ENCODE peak calls at places on chromosomes 7 and 10, in seven cellular contexts. H, I, B, N, Y, O and K are unnamed samples. For H3K4me1, the result is how much of the 10 kb centered on the place peaks cover.

GRCh38 chr7:120201290-120201689 is 71.7 kb upstream of the KCND2 start:
- DNase-seq in H (no peak), I (no peak), B (no peak), N (no peak), Y (no peak), O (no peak), K (no peak)

GRCh38 chr7:140209866-140210609 is 33.3 kb upstream of the KDM7A start:
- DNase-seq in H (peak), I (no peak), B (peak), N (no peak), Y (no peak), O (no peak), K (peak)

GRCh38 chr10:113454341-113455061 is 98.4 kb upstream of the HABP2 start:
- DNase-seq in H (peak), I (peak), B (peak), N (peak), Y (peak), O (peak), K (peak)

GRCh38 chr10:6120691-6121090 is 31.9 kb downstream of the RBM17 start:
- DNase-seq in H (no peak), I (no peak), B (no peak), N (no peak), Y (no peak), O (no peak), K (no peak)

GRCh38 chr10:9301148-9301547 is 1246.7 kb downstream of the GATA3 start:
- DNase-seq in H (no peak), I (no peak), B (no peak), N (peak), Y (no peak), O (no peak), K (no peak)

GRCh38 chr7:137940656-137941518 is 61.0 kb downstream of the CREB3L2 start:
- DNase-seq in H (peak), I (no peak), B (peak), N (no peak), Y (peak), O (no peak), K (no peak)

GRCh38 chr10:70617798-70618568 is 15.4 kb upstream of the PRF1 start:
- DNase-seq in H (no peak), I (no peak), B (no peak), N (no peak), Y (no peak), O (no peak), K (no peak)

GRCh38 chr10:13890617-13891541 is 304.1 kb downstream of the PRPF18 start:
- DNase-seq in H (no peak), I (no peak), B (no peak), N (peak), Y (no peak), O (no peak), K (no peak)

GRCh38 chr7:105027176-105027853 is 13.3 kb downstream of the KMT2E start:
- DNase-seq in H (no peak), I (no peak), B (no peak), N (peak), Y (no peak), O (no peak), K (no peak)

GRCh38 chr7:128162666-128163065 is 78.4 kb upstream of the LEP start:
- DNase-seq in H (no peak), I (no peak), B (no peak), N (no peak), Y (no peak), O (no peak), K (no peak)

GRCh38 chr10:103396789-103397087 is 312 bp downstream of the PDCD11 start:
- DNase-seq in H (no peak), I (no peak), B (no peak), N (no peak), Y (no peak), O (no peak), K (no peak)

GRCh38 chr10:103395754-103396066 is 565 bp downstream of the ATP5MK start:
- DNase-seq in H (peak), I (no peak), B (no peak), N (peak), Y (no peak), O (no peak), K (no peak)

GRCh38 chr10:103394180-103394579 is 2.1 kb downstream of the ATP5MK start:
- DNase-seq in H (no peak), I (no peak), B (no peak), N (no peak), Y (no peak), O (no peak), K (peak)

GRCh38 chr10:103397191-103397825 is 882 bp downstream of the PDCD11 start:
- DNase-seq in H (no peak), I (no peak), B (no peak), N (no peak), Y (no peak), O (no peak), K (no peak)

GRCh38 chr10:103396067-103396788 is at the start of the genes ATP5MK and PDCD11:
- DNase-seq in H (peak), I (peak), B (peak), N (peak), Y (peak), O (peak), K (peak)
- TF ChIP-seq POLR2A in H (peak), I (peak), B (no peak), N (peak), Y (peak), O (peak), K (peak)

GRCh38 chr10:35369049-35369760 is 32.9 kb downstream of the CCNY start:
- DNase-seq in H (no peak), I (no peak), B (no peak), N (peak), Y (no peak), O (no peak), K (no peak)

GRCh38 chr10:35375091-35375765 is 38.9 kb downstream of the CCNY start:
- DNase-seq in H (no peak), I (peak), B (no peak), N (no peak), Y (no peak), O (no peak), K (no peak)

GRCh38 chr10:35368485-35369048 is 32.3 kb downstream of the CCNY start:
- DNase-seq in H (no peak), I (no peak), B (no peak), N (no peak), Y (no peak), O (no peak), K (peak)

GRCh38 chr10:35372329-35372728 is 36.0 kb downstream of the CCNY start:
- DNase-seq in H (no peak), I (no peak), B (no peak), N (peak), Y (no peak), O (no peak), K (no peak)

GRCh38 chr10:35371731-35372130 is 35.4 kb downstream of the CCNY start:
- DNase-seq in H (no peak), I (peak), B (no peak), N (no peak), Y (no peak), O (no peak), K (no peak)
- H3K4me1 ChIP-seq in H (under half), I (under half), B (half or more), N (half or more), Y (under half), O (under half), K (half or more)

DNA sequence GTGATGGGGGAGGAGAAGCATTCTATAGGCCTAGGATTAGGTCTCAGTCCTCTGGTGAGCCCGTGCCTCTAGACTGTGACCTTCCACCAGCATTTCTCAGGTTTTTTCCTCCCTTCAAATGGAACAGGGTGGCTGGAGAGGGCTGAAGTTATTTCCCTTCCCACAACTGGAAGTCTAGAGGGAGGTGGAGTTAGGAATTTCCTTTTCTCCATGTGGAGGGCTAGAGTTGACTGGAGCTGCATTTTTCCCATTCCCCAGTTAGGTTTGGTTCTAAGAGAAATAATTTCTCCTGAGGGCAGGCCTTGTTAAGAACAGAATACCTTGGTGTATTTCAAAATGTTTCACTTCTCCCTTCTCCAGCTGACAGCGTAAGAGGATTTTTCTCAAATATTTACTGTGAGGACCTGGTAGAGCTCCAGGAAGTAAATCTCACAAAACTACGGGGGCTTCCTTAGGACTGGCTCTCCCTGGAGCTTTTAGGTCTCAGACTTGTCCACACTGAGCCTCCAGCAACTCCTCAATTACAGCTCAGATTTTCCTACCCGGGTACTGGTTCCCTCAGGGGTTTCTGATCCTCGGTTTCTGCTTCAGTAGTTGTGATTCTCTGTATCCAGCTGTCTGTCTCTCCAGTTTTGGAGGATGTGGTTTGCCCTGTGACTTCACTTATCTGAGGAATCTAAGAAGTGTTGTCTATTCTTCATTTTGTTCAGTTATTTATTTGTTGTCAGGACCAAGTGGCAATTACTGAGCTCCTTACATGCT is 6.0 kb upstream of the REEP3 start:
- DNase-seq in H (no peak), I (no peak), B (no peak), N (peak), Y (no peak), O (no peak), K (no peak)
- TF ChIP-seq POLR2AphosphoS5 in H (no peak), I (no peak), B (no peak), N (no peak), Y (no peak), O (no peak), K (no peak)

GRCh38 chr7:146606628-146607027 is 490.0 kb downstream of the CNTNAP2 start:
- DNase-seq in H (no peak), I (no peak), B (no peak), N (no peak), Y (no peak), O (no peak), K (no peak)
- TF ChIP-seq POLR2A in H (no peak), I (no peak), B (no peak), N (no peak), Y (no peak), O (no peak), K (no peak)

DNA sequence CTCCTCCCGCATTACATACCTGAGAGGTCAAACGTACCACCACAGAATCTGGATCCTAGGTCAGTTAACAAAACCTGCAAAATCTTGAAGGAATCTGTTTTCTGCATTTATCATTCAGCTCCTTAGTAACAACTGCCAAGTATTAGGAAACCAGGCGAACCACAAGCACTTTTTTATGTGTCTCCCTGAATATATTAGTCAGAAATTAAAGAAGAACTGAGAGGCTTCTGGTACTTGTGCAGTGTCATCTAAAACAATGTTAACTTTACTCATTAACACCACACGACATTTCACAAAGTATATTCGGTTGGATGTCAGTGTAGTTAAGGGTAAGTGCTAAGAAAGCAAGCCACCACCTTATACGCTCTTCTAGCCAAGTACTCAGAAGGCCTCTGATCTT is 2.5 kb downstream of the CCDC6 start:
- DNase-seq in H (no peak), I (no peak), B (no peak), N (no peak), Y (no peak), O (no peak), K (no peak)
- H3K4me1 ChIP-seq in H (half or more), I (under half), B (under half), N (under half), Y (half or more), O (under half), K (half or more)

GRCh38 chr7:55545496-55545895 is 26.8 kb downstream of the VOPP1 start:
- DNase-seq in H (no peak), I (no peak), B (no peak), N (no peak), Y (no peak), O (no peak), K (no peak)

GRCh38 chr7:55548295-55548731 is 24.0 kb downstream of the VOPP1 start:
- DNase-seq in H (no peak), I (no peak), B (no peak), N (no peak), Y (no peak), O (no peak), K (no peak)

GRCh38 chr7:55550010-55550409 is 22.3 kb downstream of the VOPP1 start:
- DNase-seq in H (peak), I (no peak), B (peak), N (peak), Y (no peak), O (peak), K (no peak)

GRCh38 chr7:55549457-55549856 is 22.8 kb downstream of the VOPP1 start:
- DNase-seq in H (peak), I (no peak), B (no peak), N (no peak), Y (no peak), O (no peak), K (no peak)

DNA sequence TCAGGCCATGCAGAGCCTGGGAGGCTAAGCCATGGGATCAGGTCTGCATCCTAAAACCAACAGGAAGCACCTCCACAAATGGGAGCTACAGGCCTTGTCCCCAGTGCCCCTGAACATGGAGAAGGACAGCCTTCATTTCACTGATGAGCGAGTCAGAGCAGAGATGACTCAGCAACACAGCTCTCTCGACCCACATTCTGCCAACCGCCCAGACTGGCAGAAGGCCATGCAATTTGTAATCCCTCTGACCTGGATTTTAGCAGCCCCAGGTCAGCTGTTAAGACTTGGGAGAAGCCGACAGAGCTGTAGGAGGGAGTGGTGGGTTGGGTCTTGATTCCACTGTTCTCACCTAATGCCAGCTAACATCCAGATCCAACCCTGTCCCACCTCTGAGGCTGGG is 25.5 kb downstream of the VOPP1 start:
- DNase-seq in H (peak), I (no peak), B (peak), N (peak), Y (peak), O (peak), K (peak)
- TF ChIP-seq POLR2AphosphoS5 in H (no peak), I (no peak), B (peak), N (peak), Y (no peak), O (no peak), K (no peak)